ENCODE peak calls at places on chromosomes 7 and 10, in four cellular contexts. One of them, this sample, is unnamed.

GRCh38 chr10:84138478-84139125 is 707 bp upstream of the GHITM start:
- DNase-seq in heart right ventricle: no peak
- DNase-seq in body of pancreas: no peak
- DNase-seq in hepatocyte: peak
- DNase-seq in this sample: no peak

GRCh38 chr10:126843299-126843934 is 61.8 kb upstream of the DOCK1 start:
- DNase-seq in heart right ventricle: no peak
- DNase-seq in body of pancreas: no peak
- DNase-seq in hepatocyte: peak
- DNase-seq in this sample: no peak

GRCh38 chr7:45456747-45457146 is 117.4 kb upstream of the ADCY1 start:
- DNase-seq in heart right ventricle: no peak
- DNase-seq in body of pancreas: no peak
- DNase-seq in hepatocyte: no peak
- DNase-seq in this sample: no peak

GRCh38 chr7:22357311-22358175 is 589 bp upstream of the RAPGEF5 start:
- DNase-seq in heart right ventricle: peak
- DNase-seq in body of pancreas: peak
- DNase-seq in hepatocyte: peak
- DNase-seq in this sample: no peak

GRCh38 chr7:74027683-74028320 is at the start of gene ELN:
- DNase-seq in heart right ventricle: peak
- DNase-seq in body of pancreas: peak
- DNase-seq in hepatocyte: peak
- DNase-seq in this sample: peak

GRCh38 chr7:28840515-28841125 is 117.5 kb downstream of the TRIL start:
- DNase-seq in heart right ventricle: no peak
- DNase-seq in body of pancreas: no peak
- DNase-seq in hepatocyte: peak
- DNase-seq in this sample: no peak

GRCh38 chr7:29748286-29749099 is 57.8 kb upstream of the WIPF3 start:
- DNase-seq in heart right ventricle: no peak
- DNase-seq in body of pancreas: peak
- DNase-seq in hepatocyte: peak
- DNase-seq in this sample: no peak

GRCh38 chr10:37436361-37436760 is 311.0 kb downstream of the ANKRD30A start:
- DNase-seq in heart right ventricle: no peak
- DNase-seq in body of pancreas: no peak
- DNase-seq in hepatocyte: no peak
- DNase-seq in this sample: no peak

GRCh38 chr7:19623676-19624075 is 85.2 kb downstream of the POLR1F start:
- DNase-seq in heart right ventricle: no peak
- DNase-seq in body of pancreas: no peak
- DNase-seq in hepatocyte: no peak
- DNase-seq in this sample: no peak

GRCh38 chr7:92767427-92767826 is 68.9 kb downstream of the CDK6 start:
- DNase-seq in heart right ventricle: no peak
- DNase-seq in body of pancreas: no peak
- DNase-seq in hepatocyte: no peak
- DNase-seq in this sample: no peak
- H3K27ac ChIP-seq in heart right ventricle: no peak
- H3K27ac ChIP-seq in body of pancreas: no peak
- H3K27ac ChIP-seq in hepatocyte: peak
- H3K27ac ChIP-seq in this sample: no peak

GRCh38 chr7:5553298-5553877 is 129.8 kb upstream of the TNRC18 start:
- DNase-seq in heart right ventricle: no peak
- DNase-seq in body of pancreas: no peak
- DNase-seq in hepatocyte: peak
- DNase-seq in this sample: no peak
- H3K27ac ChIP-seq in heart right ventricle: no peak
- H3K27ac ChIP-seq in body of pancreas: no peak
- H3K27ac ChIP-seq in hepatocyte: peak
- H3K27ac ChIP-seq in this sample: no peak

GRCh38 chr10:33330543-33331019 is 3.9 kb downstream of the NRP1 start:
- DNase-seq in heart right ventricle: peak
- DNase-seq in body of pancreas: peak
- DNase-seq in hepatocyte: peak
- DNase-seq in this sample: peak

GRCh38 chr10:33333260-33334169 is 952 bp downstream of the NRP1 start:
- DNase-seq in heart right ventricle: no peak
- DNase-seq in body of pancreas: no peak
- DNase-seq in hepatocyte: no peak
- DNase-seq in this sample: no peak

GRCh38 chr10:33332183-33333031 is 2.1 kb downstream of the NRP1 start:
- DNase-seq in heart right ventricle: no peak
- DNase-seq in body of pancreas: no peak
- DNase-seq in hepatocyte: no peak
- DNase-seq in this sample: no peak

GRCh38 chr10:33329178-33329577 is 5.3 kb downstream of the NRP1 start:
- DNase-seq in heart right ventricle: no peak
- DNase-seq in body of pancreas: no peak
- DNase-seq in hepatocyte: no peak
- DNase-seq in this sample: no peak

GRCh38 chr10:33331020-33331557 is 3.4 kb downstream of the NRP1 start:
- DNase-seq in heart right ventricle: no peak
- DNase-seq in body of pancreas: no peak
- DNase-seq in hepatocyte: no peak
- DNase-seq in this sample: no peak
- H3K27ac ChIP-seq in heart right ventricle: no peak
- H3K27ac ChIP-seq in body of pancreas: peak
- H3K27ac ChIP-seq in hepatocyte: peak
- H3K27ac ChIP-seq in this sample: no peak

DNA sequence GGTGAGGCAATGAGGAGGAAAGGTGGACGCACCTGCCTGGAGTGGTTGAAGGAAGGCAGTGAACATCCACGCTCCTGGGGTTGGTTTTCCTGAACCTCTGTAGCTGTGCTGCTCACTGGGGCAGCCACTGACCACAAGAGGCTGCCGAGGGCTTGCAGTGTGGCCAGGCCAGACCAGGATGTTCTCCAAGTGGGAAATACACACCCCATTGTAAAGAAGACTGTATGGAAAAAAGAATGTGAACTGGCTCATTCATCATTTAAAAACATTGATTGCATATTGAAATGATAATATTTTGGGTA is 107.6 kb downstream of the SNX10 start:
- DNase-seq in heart right ventricle: no peak
- DNase-seq in body of pancreas: peak
- DNase-seq in hepatocyte: peak
- DNase-seq in this sample: peak
- H3K27ac ChIP-seq in heart right ventricle: no peak
- H3K27ac ChIP-seq in body of pancreas: peak
- H3K27ac ChIP-seq in hepatocyte: peak
- H3K27ac ChIP-seq in this sample: peak

GRCh38 chr10:46267132-46267985 is 19.4 kb upstream of the ANTXRL start:
- DNase-seq in heart right ventricle: no peak
- DNase-seq in body of pancreas: no peak
- DNase-seq in hepatocyte: no peak
- DNase-seq in this sample: no peak

GRCh38 chr10:46264737-46265368 is 21.9 kb upstream of the ANTXRL start:
- DNase-seq in heart right ventricle: no peak
- DNase-seq in body of pancreas: no peak
- DNase-seq in hepatocyte: no peak
- DNase-seq in this sample: no peak

GRCh38 chr10:46263831-46264268 is 22.9 kb upstream of the ANTXRL start:
- DNase-seq in heart right ventricle: no peak
- DNase-seq in body of pancreas: no peak
- DNase-seq in hepatocyte: no peak
- DNase-seq in this sample: no peak

GRCh38 chr10:46266506-46266985 is 20.3 kb upstream of the ANTXRL start:
- DNase-seq in heart right ventricle: no peak
- DNase-seq in body of pancreas: no peak
- DNase-seq in hepatocyte: no peak
- DNase-seq in this sample: no peak

GRCh38 chr10:46265981-46266505 is 20.8 kb upstream of the ANTXRL start:
- DNase-seq in heart right ventricle: no peak
- DNase-seq in body of pancreas: no peak
- DNase-seq in hepatocyte: no peak
- DNase-seq in this sample: no peak
- H3K27ac ChIP-seq in heart right ventricle: no peak
- H3K27ac ChIP-seq in body of pancreas: no peak
- H3K27ac ChIP-seq in hepatocyte: no peak
- H3K27ac ChIP-seq in this sample: no peak

DNA sequence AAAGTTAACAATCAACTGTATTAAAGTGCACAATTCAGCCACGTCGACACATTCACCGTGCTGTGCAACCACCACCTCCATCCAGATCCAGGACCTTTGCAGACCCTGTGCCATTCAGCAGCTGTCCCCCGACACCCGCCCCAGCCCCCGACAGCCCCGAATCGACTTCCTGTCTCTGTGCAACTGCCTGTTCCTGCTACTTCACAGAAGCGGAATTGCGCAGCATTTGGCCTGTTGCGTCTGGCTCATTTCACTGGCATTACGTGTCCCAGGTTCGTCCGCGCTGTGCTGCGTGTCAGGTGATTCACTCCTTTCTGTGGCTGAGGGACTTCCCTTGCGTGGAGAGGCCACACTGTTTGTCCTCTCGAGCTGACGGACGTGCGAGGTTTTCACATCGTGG is 33.2 kb upstream of the DNAAF5 start:
- DNase-seq in heart right ventricle: no peak
- DNase-seq in body of pancreas: peak
- DNase-seq in hepatocyte: peak
- DNase-seq in this sample: no peak
- H3K27ac ChIP-seq in heart right ventricle: no peak
- H3K27ac ChIP-seq in body of pancreas: no peak
- H3K27ac ChIP-seq in hepatocyte: no peak
- H3K27ac ChIP-seq in this sample: no peak

GRCh38 chr7:17941171-17941490 is 837 bp upstream of the SNX13 start:
- DNase-seq in heart right ventricle: no peak
- DNase-seq in body of pancreas: no peak
- DNase-seq in hepatocyte: peak
- DNase-seq in this sample: no peak
- H3K27ac ChIP-seq in heart right ventricle: no peak
- H3K27ac ChIP-seq in body of pancreas: peak
- H3K27ac ChIP-seq in hepatocyte: peak
- H3K27ac ChIP-seq in this sample: peak

GRCh38 chr10:63204667-63205391 is 71.7 kb downstream of the NRBF2 start:
- DNase-seq in heart right ventricle: no peak
- DNase-seq in body of pancreas: no peak
- DNase-seq in hepatocyte: no peak
- DNase-seq in this sample: no peak

GRCh38 chr10:63206576-63206975 is 73.4 kb downstream of the NRBF2 start:
- DNase-seq in heart right ventricle: no peak
- DNase-seq in body of pancreas: no peak
- DNase-seq in hepatocyte: no peak
- DNase-seq in this sample: no peak

GRCh38 chr10:63208981-63209380 is 75.9 kb downstream of the NRBF2 start:
- DNase-seq in heart right ventricle: no peak
- DNase-seq in body of pancreas: no peak
- DNase-seq in hepatocyte: no peak
- DNase-seq in this sample: no peak

GRCh38 chr10:63209703-63210102 is 76.6 kb downstream of the NRBF2 start:
- DNase-seq in heart right ventricle: no peak
- DNase-seq in body of pancreas: no peak
- DNase-seq in hepatocyte: no peak
- DNase-seq in this sample: no peak

DNA sequence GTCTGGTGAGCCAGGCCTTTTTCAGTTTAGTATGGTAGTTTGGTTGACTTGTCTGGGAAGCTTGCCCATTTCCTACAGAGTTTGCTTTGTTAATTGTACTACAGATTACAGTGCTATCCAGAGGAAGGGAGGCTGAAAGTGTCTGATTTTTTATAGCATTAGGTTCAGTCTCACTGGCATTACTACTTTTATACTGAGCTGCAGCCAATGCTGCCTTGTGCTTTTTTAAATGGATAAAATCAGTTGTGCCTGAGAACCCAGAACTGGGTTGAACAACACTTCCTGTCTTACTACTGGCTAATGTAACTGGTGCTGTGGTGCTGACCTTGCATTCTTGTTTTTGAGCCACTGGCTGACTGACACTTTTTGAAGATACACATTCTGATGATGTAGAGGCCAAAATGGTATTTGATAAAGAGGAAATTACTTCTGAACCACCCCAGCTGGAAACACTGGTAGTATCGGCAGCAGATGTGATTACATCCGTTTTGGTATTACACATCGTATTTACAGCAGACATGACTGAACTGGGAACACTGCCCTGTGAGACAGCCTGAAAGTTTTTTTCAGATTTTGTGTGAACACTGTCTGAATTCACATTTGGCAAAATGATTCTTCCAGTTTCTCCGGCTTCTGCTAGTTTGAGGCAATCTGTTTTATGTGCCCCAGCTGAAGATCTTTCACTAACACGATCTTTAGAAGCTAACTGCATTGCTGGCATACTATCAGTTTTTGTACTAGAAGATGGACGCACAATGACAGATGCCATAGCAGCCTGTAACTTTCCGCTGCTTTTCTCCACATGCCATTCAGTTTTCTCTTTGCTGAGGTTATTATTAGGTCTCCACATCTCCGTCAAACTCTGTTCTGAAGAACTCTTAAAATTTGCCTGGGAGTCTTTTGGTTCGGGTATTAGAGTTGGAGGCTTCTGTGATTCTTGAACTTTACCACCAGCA is 74.1 kb downstream of the NRBF2 start:
- DNase-seq in heart right ventricle: peak
- DNase-seq in body of pancreas: no peak
- DNase-seq in hepatocyte: peak
- DNase-seq in this sample: peak
- H3K27ac ChIP-seq in heart right ventricle: peak
- H3K27ac ChIP-seq in body of pancreas: no peak
- H3K27ac ChIP-seq in hepatocyte: peak
- H3K27ac ChIP-seq in this sample: peak

DNA sequence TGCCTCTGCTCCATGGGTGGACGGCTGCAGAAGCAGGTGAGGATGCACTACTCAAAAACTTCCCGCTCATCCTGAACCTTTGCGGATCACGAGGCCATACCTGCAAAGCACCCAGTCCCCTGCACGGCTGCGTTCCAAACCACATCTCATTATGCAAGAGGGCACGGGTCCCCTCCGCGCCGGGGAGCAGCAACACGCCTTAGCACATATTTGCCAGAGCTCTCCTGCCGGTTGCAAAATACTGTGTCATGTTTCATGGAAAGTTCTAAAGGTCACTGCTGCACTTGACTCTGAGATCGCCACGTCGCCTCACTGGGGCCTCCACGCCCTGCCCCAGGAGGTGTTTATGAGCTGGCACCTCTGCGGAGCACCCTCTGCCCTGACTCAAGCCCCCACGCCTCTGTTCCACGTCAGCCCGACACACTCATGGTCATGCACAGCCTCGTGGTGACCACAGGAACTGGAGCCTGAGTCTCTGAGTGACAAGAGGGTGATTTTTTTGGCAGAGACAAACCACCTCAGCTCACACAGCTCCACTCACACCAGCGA is 131.8 kb downstream of the PRKAG2 start:
- DNase-seq in heart right ventricle: peak
- DNase-seq in body of pancreas: peak
- DNase-seq in hepatocyte: peak
- DNase-seq in this sample: no peak
- H3K27ac ChIP-seq in heart right ventricle: peak
- H3K27ac ChIP-seq in body of pancreas: peak
- H3K27ac ChIP-seq in hepatocyte: peak
- H3K27ac ChIP-seq in this sample: no peak